ENCODE peak calls at places on chromosomes 1 and 21, in nine cellular contexts. One of them, this sample, is unnamed.

GRCh38 chr1:206923009-206923960 is 1.5 kb upstream of the FCMR start:
- DNase-seq in cardiac muscle cell: no peak
- DNase-seq in H7: no peak
- DNase-seq in CD8-positive, alpha-beta memory T cell: peak; percentile 36
- DNase-seq in lung: no peak
- DNase-seq in HCT116: no peak
- DNase-seq in uterus: no peak
- DNase-seq in adipocyte: no peak
- DNase-seq in hepatocyte: no peak
- DNase-seq in this sample: no peak

GRCh38 chr21:29196021-29196663 is 65.7 kb downstream of the MAP3K7CL start:
- DNase-seq in H7: peak; percentile 40
- DNase-seq in cardiac muscle cell: no peak
- DNase-seq in lung: peak; percentile 73
- DNase-seq in hepatocyte: peak; percentile 70
- DNase-seq in CD8-positive, alpha-beta memory T cell: peak; percentile 16
- DNase-seq in HCT116: peak; percentile 77
- DNase-seq in adipocyte: peak; percentile 86
- DNase-seq in uterus: no peak
- DNase-seq in this sample: no peak

GRCh38 chr21:25323356-25323949 is 283.8 kb downstream of the MRPL39 start:
- DNase-seq in HCT116: no peak
- DNase-seq in CD8-positive, alpha-beta memory T cell: no peak
- DNase-seq in adipocyte: no peak
- DNase-seq in H7: no peak
- DNase-seq in cardiac muscle cell: no peak
- DNase-seq in hepatocyte: no peak
- DNase-seq in lung: no peak
- DNase-seq in uterus: no peak
- DNase-seq in this sample: no peak

GRCh38 chr1:229874609-229875008 is 192.4 kb upstream of the GALNT2 start:
- DNase-seq in cardiac muscle cell: no peak
- DNase-seq in lung: no peak
- DNase-seq in H7: no peak
- DNase-seq in CD8-positive, alpha-beta memory T cell: no peak
- DNase-seq in adipocyte: no peak
- DNase-seq in hepatocyte: peak; percentile 59
- DNase-seq in uterus: no peak
- DNase-seq in HCT116: no peak
- DNase-seq in this sample: no peak

GRCh38 chr21:41137889-41138288 is 30.1 kb upstream of the BACE2 start:
- DNase-seq in adipocyte: no peak
- DNase-seq in cardiac muscle cell: no peak
- DNase-seq in CD8-positive, alpha-beta memory T cell: no peak
- DNase-seq in H7: no peak
- DNase-seq in uterus: no peak
- DNase-seq in HCT116: no peak
- DNase-seq in lung: no peak
- DNase-seq in hepatocyte: no peak
- DNase-seq in this sample: no peak

GRCh38 chr21:33931799-33932390 is 16.3 kb upstream of the ATP5PO start:
- DNase-seq in H7: no peak
- DNase-seq in HCT116: no peak
- DNase-seq in CD8-positive, alpha-beta memory T cell: no peak
- DNase-seq in uterus: no peak
- DNase-seq in cardiac muscle cell: no peak
- DNase-seq in adipocyte: peak; percentile 37
- DNase-seq in hepatocyte: no peak
- DNase-seq in lung: no peak
- DNase-seq in this sample: no peak

GRCh38 chr1:33219886-33220661 is 36.2 kb upstream of the ZNF362 start:
- DNase-seq in cardiac muscle cell: no peak
- DNase-seq in hepatocyte: peak; percentile 58
- DNase-seq in CD8-positive, alpha-beta memory T cell: no peak
- DNase-seq in H7: no peak
- DNase-seq in HCT116: peak; percentile 60
- DNase-seq in adipocyte: peak; percentile 75
- DNase-seq in uterus: no peak
- DNase-seq in lung: no peak
- DNase-seq in this sample: no peak

GRCh38 chr1:197173571-197174482 is 27.4 kb upstream of the ASPM start:
- DNase-seq in uterus: no peak
- DNase-seq in HCT116: no peak
- DNase-seq in lung: peak; percentile 57
- DNase-seq in hepatocyte: peak; percentile 16
- DNase-seq in CD8-positive, alpha-beta memory T cell: no peak
- DNase-seq in H7: no peak
- DNase-seq in adipocyte: peak; percentile 54
- DNase-seq in cardiac muscle cell: no peak
- DNase-seq in this sample: no peak

GRCh38 chr1:35062518-35063196 is 16.5 kb upstream of the ZMYM1 start:
- DNase-seq in hepatocyte: no peak
- DNase-seq in CD8-positive, alpha-beta memory T cell: no peak
- DNase-seq in cardiac muscle cell: no peak
- DNase-seq in H7: no peak
- DNase-seq in HCT116: no peak
- DNase-seq in adipocyte: no peak
- DNase-seq in lung: no peak
- DNase-seq in uterus: no peak
- DNase-seq in this sample: no peak

GRCh38 chr1:209370616-209371015 is 212.9 kb upstream of the CAMK1G start:
- DNase-seq in CD8-positive, alpha-beta memory T cell: no peak
- DNase-seq in HCT116: no peak
- DNase-seq in uterus: no peak
- DNase-seq in adipocyte: no peak
- DNase-seq in hepatocyte: no peak
- DNase-seq in lung: no peak
- DNase-seq in H7: no peak
- DNase-seq in cardiac muscle cell: no peak
- DNase-seq in this sample: no peak

GRCh38 chr1:29052951-29053350 is 70.8 kb downstream of the TMEM200B start:
- DNase-seq in cardiac muscle cell: no peak
- DNase-seq in adipocyte: no peak
- DNase-seq in HCT116: no peak
- DNase-seq in lung: no peak
- DNase-seq in hepatocyte: no peak
- DNase-seq in CD8-positive, alpha-beta memory T cell: no peak
- DNase-seq in uterus: no peak
- DNase-seq in H7: no peak
- DNase-seq in this sample: no peak

GRCh38 chr1:6695861-6696260 is 5.8 kb downstream of the DNAJC11 start:
- DNase-seq in lung: no peak
- DNase-seq in cardiac muscle cell: no peak
- DNase-seq in adipocyte: peak; percentile 53
- DNase-seq in hepatocyte: no peak
- DNase-seq in CD8-positive, alpha-beta memory T cell: no peak
- DNase-seq in uterus: no peak
- DNase-seq in HCT116: no peak
- DNase-seq in H7: no peak
- DNase-seq in this sample: no peak

GRCh38 chr1:6692956-6693355 is 8.7 kb downstream of the DNAJC11 start:
- DNase-seq in adipocyte: no peak
- DNase-seq in CD8-positive, alpha-beta memory T cell: no peak
- DNase-seq in lung: no peak
- DNase-seq in H7: no peak
- DNase-seq in hepatocyte: no peak
- DNase-seq in cardiac muscle cell: no peak
- DNase-seq in uterus: no peak
- DNase-seq in HCT116: no peak
- DNase-seq in this sample: no peak

GRCh38 chr1:6690186-6690585 is 11.4 kb downstream of the DNAJC11 start:
- DNase-seq in adipocyte: no peak
- DNase-seq in HCT116: no peak
- DNase-seq in hepatocyte: no peak
- DNase-seq in uterus: no peak
- DNase-seq in lung: no peak
- DNase-seq in CD8-positive, alpha-beta memory T cell: no peak
- DNase-seq in cardiac muscle cell: no peak
- DNase-seq in H7: no peak
- DNase-seq in this sample: no peak

GRCh38 chr1:6691507-6691906 is 10.1 kb downstream of the DNAJC11 start:
- DNase-seq in H7: no peak
- DNase-seq in CD8-positive, alpha-beta memory T cell: no peak
- DNase-seq in hepatocyte: no peak
- DNase-seq in cardiac muscle cell: no peak
- DNase-seq in adipocyte: peak; percentile 9
- DNase-seq in uterus: no peak
- DNase-seq in HCT116: no peak
- DNase-seq in lung: no peak
- DNase-seq in this sample: no peak

GRCh38 chr1:6694126-6694713 is 7.4 kb downstream of the DNAJC11 start:
- DNase-seq in hepatocyte: no peak
- DNase-seq in cardiac muscle cell: no peak
- DNase-seq in H7: peak; percentile 68
- DNase-seq in CD8-positive, alpha-beta memory T cell: no peak
- DNase-seq in lung: no peak
- DNase-seq in adipocyte: no peak
- DNase-seq in uterus: no peak
- DNase-seq in HCT116: no peak
- DNase-seq in this sample: peak; percentile 37
- H3K36me3 ChIP-seq in hepatocyte: no peaks in the 10 kb centered on the region
- H3K36me3 ChIP-seq in cardiac muscle cell: no peaks in the 10 kb centered on the region
- H3K36me3 ChIP-seq in H7: no peaks in the 10 kb centered on the region
- H3K36me3 ChIP-seq in CD8-positive, alpha-beta memory T cell: no peaks in the 10 kb centered on the region
- H3K36me3 ChIP-seq in lung: no peaks in the 10 kb centered on the region
- H3K36me3 ChIP-seq in adipocyte: no peaks in the 10 kb centered on the region
- H3K36me3 ChIP-seq in uterus: no peaks in the 10 kb centered on the region
- H3K36me3 ChIP-seq in HCT116: no peaks in the 10 kb centered on the region
- H3K36me3 ChIP-seq in this sample: peaks cover 7% of the 10 kb centered on the region

GRCh38 chr1:150225546-150225945 is 10.4 kb downstream of the ANP32E start:
- DNase-seq in H7: no peak
- DNase-seq in hepatocyte: no peak
- DNase-seq in CD8-positive, alpha-beta memory T cell: no peak
- DNase-seq in cardiac muscle cell: no peak
- DNase-seq in lung: no peak
- DNase-seq in uterus: no peak
- DNase-seq in HCT116: no peak
- DNase-seq in adipocyte: no peak
- DNase-seq in this sample: no peak

GRCh38 chr1:150226486-150226885 is 9.4 kb downstream of the ANP32E start:
- DNase-seq in hepatocyte: no peak
- DNase-seq in cardiac muscle cell: no peak
- DNase-seq in uterus: no peak
- DNase-seq in HCT116: no peak
- DNase-seq in H7: no peak
- DNase-seq in lung: no peak
- DNase-seq in CD8-positive, alpha-beta memory T cell: no peak
- DNase-seq in adipocyte: no peak
- DNase-seq in this sample: no peak

GRCh38 chr1:150227228-150227627 is 8.7 kb downstream of the ANP32E start:
- DNase-seq in uterus: no peak
- DNase-seq in cardiac muscle cell: no peak
- DNase-seq in lung: no peak
- DNase-seq in H7: no peak
- DNase-seq in HCT116: no peak
- DNase-seq in CD8-positive, alpha-beta memory T cell: no peak
- DNase-seq in hepatocyte: no peak
- DNase-seq in adipocyte: no peak
- DNase-seq in this sample: no peak

GRCh38 chr1:150221552-150221951 is 14.4 kb downstream of the ANP32E start:
- DNase-seq in cardiac muscle cell: no peak
- DNase-seq in H7: no peak
- DNase-seq in uterus: no peak
- DNase-seq in CD8-positive, alpha-beta memory T cell: no peak
- DNase-seq in lung: no peak
- DNase-seq in adipocyte: peak; percentile 73
- DNase-seq in HCT116: peak; percentile 7
- DNase-seq in hepatocyte: peak; percentile 22
- DNase-seq in this sample: no peak
- H3K36me3 ChIP-seq in cardiac muscle cell: peaks cover 42% of the 10 kb centered on the region
- H3K36me3 ChIP-seq in H7: peaks cover 16% of the 10 kb centered on the region
- H3K36me3 ChIP-seq in uterus: no peaks in the 10 kb centered on the region
- H3K36me3 ChIP-seq in CD8-positive, alpha-beta memory T cell: peaks cover 10% of the 10 kb centered on the region
- H3K36me3 ChIP-seq in lung: peaks cover 15% of the 10 kb centered on the region
- H3K36me3 ChIP-seq in adipocyte: peaks cover 25% of the 10 kb centered on the region
- H3K36me3 ChIP-seq in HCT116: peaks cover 44% of the 10 kb centered on the region
- H3K36me3 ChIP-seq in hepatocyte: no peaks in the 10 kb centered on the region
- H3K36me3 ChIP-seq in this sample: peaks cover 9% of the 10 kb centered on the region

GRCh38 chr1:7885513-7886298 is 32.8 kb upstream of the UTS2 start:
- DNase-seq in cardiac muscle cell: no peak
- DNase-seq in adipocyte: no peak
- DNase-seq in lung: peak; percentile 89
- DNase-seq in H7: peak; percentile 97
- DNase-seq in CD8-positive, alpha-beta memory T cell: no peak
- DNase-seq in uterus: no peak
- DNase-seq in HCT116: peak; percentile 63
- DNase-seq in hepatocyte: peak; percentile 14
- DNase-seq in this sample: peak; percentile 90

GRCh38 chr1:7886346-7886745 is 33.5 kb upstream of the UTS2 start:
- DNase-seq in HCT116: no peak
- DNase-seq in CD8-positive, alpha-beta memory T cell: no peak
- DNase-seq in lung: no peak
- DNase-seq in adipocyte: no peak
- DNase-seq in H7: no peak
- DNase-seq in cardiac muscle cell: no peak
- DNase-seq in hepatocyte: no peak
- DNase-seq in uterus: no peak
- DNase-seq in this sample: no peak

GRCh38 chr1:7890853-7891252 is 38.0 kb upstream of the UTS2 start:
- DNase-seq in hepatocyte: no peak
- DNase-seq in CD8-positive, alpha-beta memory T cell: no peak
- DNase-seq in cardiac muscle cell: no peak
- DNase-seq in H7: no peak
- DNase-seq in lung: no peak
- DNase-seq in HCT116: no peak
- DNase-seq in adipocyte: no peak
- DNase-seq in uterus: no peak
- DNase-seq in this sample: no peak

GRCh38 chr1:7891804-7892203 is 38.9 kb upstream of the UTS2 start:
- DNase-seq in HCT116: no peak
- DNase-seq in H7: no peak
- DNase-seq in uterus: no peak
- DNase-seq in lung: no peak
- DNase-seq in CD8-positive, alpha-beta memory T cell: no peak
- DNase-seq in adipocyte: no peak
- DNase-seq in hepatocyte: no peak
- DNase-seq in cardiac muscle cell: no peak
- DNase-seq in this sample: no peak

GRCh38 chr1:7888248-7889010 is 35.6 kb upstream of the UTS2 start:
- DNase-seq in uterus: no peak
- DNase-seq in cardiac muscle cell: no peak
- DNase-seq in hepatocyte: no peak
- DNase-seq in CD8-positive, alpha-beta memory T cell: no peak
- DNase-seq in adipocyte: no peak
- DNase-seq in HCT116: no peak
- DNase-seq in lung: no peak
- DNase-seq in H7: no peak
- DNase-seq in this sample: no peak
- H3K36me3 ChIP-seq in uterus: no peaks in the 10 kb centered on the region
- H3K36me3 ChIP-seq in cardiac muscle cell: no peaks in the 10 kb centered on the region
- H3K36me3 ChIP-seq in hepatocyte: no peaks in the 10 kb centered on the region
- H3K36me3 ChIP-seq in CD8-positive, alpha-beta memory T cell: no peaks in the 10 kb centered on the region
- H3K36me3 ChIP-seq in adipocyte: no peaks in the 10 kb centered on the region
- H3K36me3 ChIP-seq in HCT116: no peaks in the 10 kb centered on the region
- H3K36me3 ChIP-seq in lung: no peaks in the 10 kb centered on the region
- H3K36me3 ChIP-seq in H7: no peaks in the 10 kb centered on the region
- H3K36me3 ChIP-seq in this sample: no peaks in the 10 kb centered on the region

DNA sequence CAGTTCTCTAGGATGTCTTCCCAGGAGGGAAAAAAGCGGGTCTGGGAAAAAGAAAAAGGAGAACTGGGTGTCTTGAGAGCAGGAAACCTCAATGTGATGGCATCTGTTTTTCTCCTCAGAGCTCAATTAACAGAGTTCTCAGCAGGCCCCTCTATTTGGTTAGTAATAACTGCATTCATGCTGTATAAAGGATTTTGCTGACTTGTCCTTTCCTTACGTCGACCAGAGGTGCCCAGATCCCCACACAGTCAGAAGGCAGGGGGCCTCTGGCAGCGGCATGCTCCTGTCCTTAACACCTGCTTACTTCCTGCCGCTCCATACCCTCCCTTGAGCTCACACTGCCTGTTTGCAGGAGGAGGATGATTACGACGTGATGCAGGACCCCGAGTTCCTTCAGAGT is 12.3 kb downstream of the PSMD4 start:
- DNase-seq in lung: no peak
- DNase-seq in hepatocyte: no peak
- DNase-seq in uterus: no peak
- DNase-seq in H7: no peak
- DNase-seq in adipocyte: no peak
- DNase-seq in cardiac muscle cell: no peak
- DNase-seq in HCT116: no peak
- DNase-seq in CD8-positive, alpha-beta memory T cell: no peak
- DNase-seq in this sample: no peak
- H3K36me3 ChIP-seq in lung: peaks cover 29% of the 10 kb centered on the region
- H3K36me3 ChIP-seq in hepatocyte: no peaks in the 10 kb centered on the region
- H3K36me3 ChIP-seq in uterus: no peaks in the 10 kb centered on the region
- H3K36me3 ChIP-seq in H7: peaks cover 34% of the 10 kb centered on the region
- H3K36me3 ChIP-seq in adipocyte: peaks cover 65% of the 10 kb centered on the region
- H3K36me3 ChIP-seq in cardiac muscle cell: peaks cover 20% of the 10 kb centered on the region
- H3K36me3 ChIP-seq in HCT116: peaks cover 26% of the 10 kb centered on the region
- H3K36me3 ChIP-seq in CD8-positive, alpha-beta memory T cell: peaks cover 39% of the 10 kb centered on the region
- H3K36me3 ChIP-seq in this sample: peaks cover 31% of the 10 kb centered on the region

This sample was measured in iPS DF 6.9.